ENCODE peak calls at places on chromosomes 1 and 21, in six cellular contexts. X is IMR-90, V is fibroblast of the aortic adventitia, J is GM12878, S is foreskin fibroblast, U is lung. I is an unnamed sample.
A peak's percentile ranks its signal among the peaks of the same experiment; 100 is the strongest.

GRCh38 chr1:59124166-59124565 is 172.7 kb upstream of the FGGY start:
- DNase-seq in J (no peak), V (peak; percentile 70), X (peak; percentile 61), U (no peak), S (peak; percentile 49), I (no peak)

GRCh38 chr21:32303385-32303784 is 4.7 kb downstream of the MRAP start:
- DNase-seq in J (no peak), V (no peak), U (no peak), X (no peak), S (no peak), I (no peak)

GRCh38 chr1:65207317-65207716 is 59.3 kb downstream of the AK4 start:
- DNase-seq in X (peak; percentile 17), S (peak; percentile 65), U (no peak), V (no peak), J (no peak), I (peak; percentile 56)

GRCh38 chr1:165365344-165365743 is 8.8 kb upstream of the LMX1A start:
- DNase-seq in U (no peak), X (no peak), S (no peak), J (no peak), V (peak; percentile 36), I (no peak)

GRCh38 chr21:20996421-20997307 is 1.5 kb upstream of the NCAM2 start:
- DNase-seq in J (no peak), U (no peak), V (no peak), S (no peak), X (peak; percentile 16), I (no peak)

GRCh38 chr1:83554174-83554573 is 444.8 kb downstream of the TTLL7 start:
- DNase-seq in V (no peak), U (no peak), X (no peak), J (no peak), S (peak; percentile 20), I (peak; percentile 33)

GRCh38 chr1:33219886-33220661 is 36.2 kb upstream of the ZNF362 start:
- DNase-seq in V (no peak), S (peak; percentile 81), J (no peak), U (no peak), X (peak; percentile 45), I (no peak)

GRCh38 chr1:32250893-32251716 is at the start of gene LCK:
- DNase-seq in X (no peak), S (no peak), V (no peak), U (no peak), J (no peak), I (peak; percentile 85)

GRCh38 chr1:8858888-8859706 is 19.4 kb downstream of the ENO1 start:
- DNase-seq in S (peak; percentile 80), J (no peak), V (peak; percentile 78), X (peak; percentile 67), U (no peak), I (peak; percentile 72)

GRCh38 chr21:32807717-32808380 is 36.3 kb upstream of the PAXBP1 start:
- DNase-seq in J (no peak), U (no peak), S (peak; percentile 65), X (peak; percentile 38), V (peak; percentile 86), I (no peak)

GRCh38 chr1:157512036-157512969 is 40.0 kb downstream of the FCRL5 start:
- DNase-seq in V (no peak), U (no peak), X (no peak), S (no peak), J (peak; percentile 68), I (peak; percentile 70)

GRCh38 chr1:222416001-222416791 is 131.7 kb downstream of the HHIPL2 start:
- DNase-seq in V (no peak), S (no peak), U (no peak), X (peak; percentile 64), J (no peak), I (no peak)

GRCh38 chr1:10368194-10368593 is 30.7 kb upstream of the PGD start:
- DNase-seq in X (no peak), J (no peak), V (no peak), S (no peak), U (no peak), I (no peak)

GRCh38 chr1:228768345-228768717 is 33.1 kb downstream of the RHOU start:
- DNase-seq in X (no peak), U (no peak), S (peak; percentile 9), V (no peak), J (no peak), I (no peak)

GRCh38 chr1:203450016-203450415 is 25.6 kb upstream of the PRELP start:
- DNase-seq in S (peak; percentile 47), X (no peak), U (no peak), V (no peak), J (no peak), I (no peak)

GRCh38 chr1:203450541-203451149 is 25.0 kb upstream of the PRELP start:
- DNase-seq in U (no peak), V (no peak), J (no peak), X (no peak), S (no peak), I (no peak)

GRCh38 chr1:203453616-203454015 is 22.0 kb upstream of the PRELP start:
- DNase-seq in S (no peak), J (no peak), U (no peak), V (no peak), X (no peak), I (no peak)

GRCh38 chr1:203453016-203453415 is 22.6 kb upstream of the PRELP start:
- DNase-seq in X (no peak), U (no peak), S (no peak), J (no peak), V (no peak), I (no peak)

DNA sequence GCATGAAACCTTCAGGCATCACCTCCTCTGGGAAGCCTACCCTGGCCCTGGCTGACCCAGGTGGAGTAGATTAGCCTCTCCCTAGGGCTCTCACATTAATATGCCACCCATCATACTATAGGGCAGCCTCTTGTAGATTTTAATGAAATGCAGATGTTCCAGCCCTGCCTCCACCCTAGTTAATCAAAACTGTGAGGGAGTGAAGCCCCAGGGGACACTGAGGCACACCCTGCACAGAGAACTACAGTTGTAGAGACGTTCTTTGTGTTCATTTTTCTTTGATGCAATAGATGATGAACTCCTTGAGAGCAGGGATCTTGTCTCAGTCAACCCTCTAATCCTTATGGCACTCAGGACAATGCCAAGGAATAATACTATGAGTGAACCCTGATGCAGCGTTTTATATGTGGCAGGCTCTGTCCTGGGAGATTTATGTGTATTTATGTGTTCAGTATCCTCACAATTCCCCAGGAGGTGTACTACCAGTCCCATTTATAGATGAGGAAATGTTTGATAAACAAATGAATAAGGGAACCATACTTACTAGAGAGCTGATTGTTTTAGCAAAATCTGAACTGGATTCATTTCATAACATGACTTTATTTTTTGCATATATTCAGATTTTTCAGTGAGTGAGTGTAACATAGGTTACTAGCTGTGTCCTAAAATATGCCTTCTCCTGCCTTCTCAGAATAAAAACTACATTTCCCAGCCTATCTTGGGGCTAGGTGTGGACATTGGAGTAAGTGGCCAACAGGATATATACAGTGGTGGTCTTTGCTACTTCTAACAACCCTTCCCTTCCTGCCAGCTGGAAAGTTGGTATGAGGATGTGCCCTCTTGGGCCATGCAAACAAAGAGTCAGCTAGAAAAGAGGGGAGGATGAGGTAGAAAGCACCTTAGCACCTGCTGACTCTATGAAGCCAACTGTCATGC is 23.5 kb upstream of the PRELP start:
- DNase-seq in J (no peak), V (peak; percentile 55), U (no peak), S (no peak), X (no peak), I (no peak)
- H3K4me3 ChIP-seq in J (no peak overlapping the region), V (no peak overlapping the region), U (no peak overlapping the region), S (no peak overlapping the region), X (no peak overlapping the region), I (no peak overlapping the region)

DNA sequence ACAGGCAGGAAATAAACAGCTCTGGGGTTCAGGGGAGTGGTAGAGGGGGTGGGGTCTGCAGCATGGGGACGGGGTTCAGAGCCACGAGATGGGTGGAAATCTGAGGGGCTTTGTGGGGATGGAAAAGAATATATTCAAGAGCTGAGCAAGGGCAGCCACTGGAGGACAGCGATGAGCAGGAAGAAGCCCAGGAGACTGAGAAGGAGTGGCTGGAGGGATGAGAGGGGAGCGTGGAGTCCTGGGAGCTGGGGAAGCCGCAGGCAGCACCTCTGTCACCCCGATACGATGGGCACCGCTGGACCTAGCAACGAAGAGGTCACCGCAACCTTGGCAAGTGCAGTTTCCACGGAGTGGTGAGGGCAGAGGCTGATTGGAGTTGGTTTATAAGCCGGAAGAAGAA is 10.0 kb upstream of the KCNAB2 start:
- DNase-seq in U (no peak), V (no peak), J (no peak), S (no peak), X (no peak), I (no peak)
- TF ChIP-seq CTCF in U (no peak), V (no peak), J (no peak), S (no peak), X (peak; percentile 4), I (no peak)

GRCh38 chr1:156464825-156465452 is 35.6 kb downstream of the MEF2D start:
- DNase-seq in V (peak; percentile 48), U (no peak), S (peak; percentile 36), X (peak; percentile 25), J (no peak), I (no peak)
- H3K4me3 ChIP-seq in V (no peak overlapping the region), U (no peak overlapping the region), S (no peak overlapping the region), X (no peak overlapping the region), J (no peak overlapping the region), I (no peak overlapping the region)

DNA sequence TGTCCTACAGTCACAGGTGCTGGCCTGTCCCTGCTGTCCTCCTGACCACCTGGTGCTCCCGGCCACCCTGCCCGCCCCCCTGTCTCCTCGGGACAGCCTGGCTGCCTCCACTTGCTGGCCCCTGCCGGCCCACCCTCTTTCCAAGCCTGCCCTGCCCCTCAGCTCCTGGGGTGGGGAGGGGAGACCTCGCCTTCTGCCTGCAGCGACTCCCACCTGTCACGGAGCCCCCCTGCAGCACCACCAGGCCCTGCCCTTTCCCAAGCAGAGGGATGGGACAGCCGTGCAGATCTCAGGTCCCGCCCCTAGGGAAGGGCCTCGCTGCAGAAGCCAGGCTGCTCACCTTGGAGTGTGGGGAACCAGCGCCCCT is 7.5 kb downstream of the LRRC3 start:
- DNase-seq in J (no peak), S (no peak), V (no peak), X (no peak), U (no peak), I (no peak)
- TF ChIP-seq CTCF in J (no peak), S (no peak), V (no peak), X (no peak), U (no peak), I (no peak)

DNA sequence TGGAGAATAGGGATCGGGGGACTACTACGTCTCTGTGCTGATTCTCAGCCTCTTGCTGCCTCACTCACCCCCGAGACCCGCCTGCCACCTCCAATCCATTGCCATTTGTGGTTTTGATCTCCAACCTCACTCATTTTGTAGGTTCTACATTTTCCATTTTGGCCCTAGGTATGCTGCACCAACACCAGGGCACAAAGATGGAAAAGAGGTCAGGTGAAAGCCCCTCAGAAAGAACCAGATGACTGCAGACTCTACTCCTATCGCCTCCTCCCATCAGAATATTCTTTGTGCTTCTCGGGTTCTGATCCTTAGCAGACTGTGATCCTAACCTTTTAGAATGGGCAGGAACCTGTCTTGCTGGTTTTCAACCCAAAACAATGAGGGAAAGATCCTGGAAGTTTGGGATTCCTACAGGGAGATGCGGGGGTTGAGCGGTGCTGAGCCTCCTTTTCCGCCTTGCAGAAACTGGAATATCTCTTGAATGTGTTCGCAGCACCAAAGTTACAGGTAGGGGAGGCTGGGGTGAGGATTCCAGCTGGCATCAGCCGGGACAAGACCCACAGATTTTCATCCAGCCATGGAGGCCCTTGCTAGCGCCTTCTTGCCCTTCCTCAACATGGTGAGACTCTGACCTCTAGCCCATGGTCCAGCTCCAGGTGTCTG is 53.1 kb downstream of the RHBG start:
- DNase-seq in X (no peak), J (no peak), S (no peak), V (no peak), U (no peak), I (no peak)
- H3K4me3 ChIP-seq in X (no peak overlapping the region), J (peak overlapping the region; percentile 45), S (no peak overlapping the region), V (no peak overlapping the region), U (no peak overlapping the region), I (peak overlapping the region; percentile 62)

GRCh38 chr1:56758135-56758534 is 61.1 kb downstream of the FYB2 start:
- DNase-seq in U (no peak), S (no peak), V (no peak), J (no peak), X (no peak), I (peak; percentile 14)
- TF ChIP-seq CTCF in U (no peak), S (no peak), V (no peak), J (peak; percentile 34), X (no peak), I (peak; percentile 7)